ENCODE peak calls at places on chromosomes 5 and 9, in six cellular contexts. I is lower leg skin, D is OCI-LY7, V is GM20000, L is endothelial cell, R is cardiac muscle cell. U is an unnamed sample.

GRCh38 chr5:84260140-84260539 is 124.5 kb downstream of the EDIL3 start:
- DNase-seq in I (no peak), D (no peak), V (no peak), L (no peak), R (no peak), U (no peak)

GRCh38 chr5:150164211-150164610 is 2.4 kb upstream of the CDX1 start:
- DNase-seq in I (no peak), D (no peak), V (no peak), L (no peak), R (no peak), U (no peak)

GRCh38 chr5:111697215-111697614 is 59.8 kb downstream of the NREP start:
- DNase-seq in I (no peak), D (no peak), V (no peak), L (no peak), R (peak; percentile 80), U (no peak)

GRCh38 chr5:13921573-13921972 is 22.9 kb downstream of the DNAH5 start:
- DNase-seq in I (no peak), D (no peak), V (no peak), L (no peak), R (no peak), U (no peak)

GRCh38 chr5:88248094-88248493 is 20.6 kb downstream of the TMEM161B start:
- DNase-seq in I (no peak), D (no peak), V (no peak), L (no peak), R (no peak), U (no peak)

GRCh38 chr9:94928696-94929372 is 202.3 kb downstream of the AOPEP start:
- DNase-seq in I (no peak), D (no peak), V (no peak), L (no peak), R (no peak), U (no peak)

GRCh38 chr5:100826133-100826532 is 76.9 kb downstream of the ST8SIA4 start:
- DNase-seq in I (no peak), D (no peak), V (no peak), L (no peak), R (no peak), U (no peak)

GRCh38 chr5:93883459-93883858 is 142.1 kb upstream of the POU5F2 start:
- DNase-seq in I (no peak), D (no peak), V (no peak), L (no peak), R (no peak), U (no peak)

GRCh38 chr5:337565-338130 is 16.1 kb downstream of the AHRR start:
- DNase-seq in I (no peak), D (no peak), V (no peak), L (peak; percentile 43), R (peak; percentile 65), U (peak; percentile 42)

GRCh38 chr9:93510041-93510440 is 56.7 kb upstream of the FAM120AOS start:
- DNase-seq in I (no peak), D (no peak), V (no peak), L (no peak), R (no peak), U (no peak)

GRCh38 chr5:72457491-72457890 is 49.7 kb downstream of the ZNF366 start:
- DNase-seq in I (no peak), D (no peak), V (no peak), L (no peak), R (no peak), U (no peak)

GRCh38 chr9:112582371-112582770 is 95.7 kb downstream of the KIAA1958 start:
- DNase-seq in I (no peak), D (no peak), V (no peak), L (no peak), R (no peak), U (no peak)

GRCh38 chr9:111036068-111036789 is 2.0 kb downstream of the LPAR1 start:
- DNase-seq in I (peak; percentile 57), D (no peak), V (no peak), L (peak; percentile 70), R (no peak), U (no peak)

GRCh38 chr9:99375481-99375880 is 153.4 kb downstream of the SEC61B start:
- DNase-seq in I (no peak), D (no peak), V (no peak), L (no peak), R (no peak), U (no peak)

GRCh38 chr5:103582364-103582763 is 19.8 kb upstream of the NUDT12 start:
- DNase-seq in I (no peak), D (peak; percentile 22), V (no peak), L (peak; percentile 52), R (peak; percentile 69), U (no peak)

GRCh38 chr9:33159058-33159759 is 7.9 kb downstream of the B4GALT1 start:
- DNase-seq in I (peak; percentile 75), D (peak; percentile 68), V (peak; percentile 42), L (peak; percentile 47), R (no peak), U (no peak)

GRCh38 chr9:90433398-90433890 is 209.2 kb downstream of the DIRAS2 start:
- DNase-seq in I (no peak), D (no peak), V (no peak), L (peak; percentile 32), R (peak; percentile 85), U (no peak)

GRCh38 chr9:84811726-84812074 is 142.2 kb downstream of the NTRK2 start:
- DNase-seq in I (no peak), D (no peak), V (no peak), L (no peak), R (no peak), U (no peak)

GRCh38 chr9:127802576-127803443 is at the start of gene FPGS:
- DNase-seq in I (peak; percentile 86), D (peak; percentile 92), V (peak; percentile 99), L (peak; percentile 78), R (peak; percentile 93), U (no peak)
- TF ChIP-seq CTCF in I (no peak), D (no peak), V (no peak), L (no peak), R (no peak), U (no peak)

DNA sequence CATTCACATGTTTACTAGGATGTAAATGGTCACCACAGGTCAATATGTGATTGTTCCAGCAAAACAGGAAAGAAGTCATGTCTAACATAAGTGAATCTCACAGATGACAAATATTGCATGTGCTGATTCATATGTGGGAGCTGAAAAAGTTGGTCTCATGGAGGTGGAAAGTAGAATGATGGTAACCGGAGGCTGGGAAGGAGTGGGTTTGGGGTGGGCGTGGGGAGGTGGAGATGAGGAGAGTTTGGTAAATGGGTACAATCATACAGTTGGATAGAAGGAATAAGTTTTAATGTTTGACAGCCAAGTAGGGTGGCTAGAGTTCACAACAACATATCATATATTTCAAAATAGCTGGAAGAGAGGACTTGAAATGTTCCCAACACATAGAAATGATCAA is 83.8 kb upstream of the RANBP3L start:
- DNase-seq in I (no peak), D (no peak), V (no peak), L (no peak), R (no peak), U (no peak)
- TF ChIP-seq CTCF in I (no peak), D (no peak), V (no peak), L (no peak), R (no peak), U (no peak)

DNA sequence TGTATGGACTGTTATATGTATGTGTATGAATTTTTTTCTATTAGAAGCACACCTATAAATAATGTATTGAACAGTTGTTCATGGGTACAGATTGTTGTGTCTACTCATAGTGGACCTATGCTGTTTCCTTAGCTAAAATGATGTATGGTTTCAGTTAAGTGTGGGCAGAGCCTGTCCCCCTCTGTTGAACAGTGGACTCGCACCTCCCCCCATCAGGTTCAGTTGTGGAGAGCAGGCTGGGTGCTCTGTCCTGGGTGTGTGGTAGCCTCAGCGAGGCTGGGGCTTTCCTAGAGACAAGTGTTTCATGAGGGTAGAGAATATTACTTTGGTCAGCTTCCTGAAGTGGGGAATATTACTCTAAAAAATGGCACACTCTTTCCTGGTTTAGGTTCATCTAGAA is 47.4 kb upstream of the LRRTM2 start:
- DNase-seq in I (no peak), D (no peak), V (peak; percentile 47), L (no peak), R (no peak), U (no peak)
- TF ChIP-seq CTCF in I (no peak), D (no peak), V (no peak), L (no peak), R (no peak), U (no peak)

GRCh38 chr5:146474040-146474439 is 26.9 kb downstream of the TCERG1 start:
- DNase-seq in I (no peak), D (peak; percentile 15), V (no peak), L (no peak), R (no peak), U (no peak)

GRCh38 chr5:146475906-146476305 is 28.8 kb downstream of the TCERG1 start:
- DNase-seq in I (no peak), D (no peak), V (no peak), L (no peak), R (no peak), U (no peak)

GRCh38 chr5:146475190-146475801 is 28.2 kb downstream of the TCERG1 start:
- DNase-seq in I (no peak), D (peak; percentile 5), V (no peak), L (peak; percentile 9), R (no peak), U (no peak)
- TF ChIP-seq CTCF in I (no peak), D (peak; percentile 69), V (peak; percentile 2), L (peak; percentile 52), R (peak; percentile 41), U (peak; percentile 36)

GRCh38 chr5:143685416-143685815 is 126.5 kb upstream of the HMHB1 start:
- DNase-seq in I (no peak), D (peak; percentile 22), V (peak; percentile 5), L (no peak), R (no peak), U (no peak)
- TF ChIP-seq CTCF in I (no peak), D (peak; percentile 69), V (no peak), L (no peak), R (peak; percentile 50), U (peak; percentile 28)

DNA sequence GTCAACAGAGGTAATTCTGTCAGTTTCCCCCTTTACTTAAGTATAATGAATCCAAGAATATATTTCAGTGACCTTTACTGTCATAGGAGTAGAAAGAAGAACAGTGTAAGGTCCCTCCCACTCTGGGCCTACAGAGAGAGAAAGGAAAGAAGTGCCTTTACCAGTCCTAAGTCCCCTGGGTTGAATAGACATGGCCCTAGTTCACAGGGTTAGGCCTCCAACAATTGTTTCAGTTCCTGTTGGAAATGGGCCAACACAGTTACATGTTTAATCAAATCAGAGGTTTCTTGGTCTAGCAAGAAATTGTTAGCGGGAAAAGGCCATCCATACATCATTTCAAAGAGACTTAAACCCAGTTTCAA is 605.6 kb downstream of the MTRR start:
- DNase-seq in I (no peak), D (no peak), V (no peak), L (no peak), R (no peak), U (no peak)
- TF ChIP-seq CTCF in I (no peak), D (no peak), V (no peak), L (no peak), R (no peak), U (no peak)